ENCODE peak calls at places on chromosomes 13 and 19, in six cellular contexts. N, Q, G, B, Y and T are unnamed samples.

GRCh38 chr19:22601906-22602630 is 32.1 kb upstream of the ZNF492 start:
- DNase-seq in N (no peak), Q (no peak), G (no peak), B (no peak), Y (no peak), T (no peak)

GRCh38 chr19:50894478-50895356 is 16.5 kb downstream of the KLK4 start:
- DNase-seq in N (no peak), Q (no peak), G (no peak), B (no peak), Y (no peak), T (no peak)

GRCh38 chr19:16136185-16137067 is 7.1 kb upstream of the HSH2D start:
- DNase-seq in N (no peak), Q (no peak), G (no peak), B (no peak), Y (no peak), T (no peak)

GRCh38 chr13:114203536-114203935 is 24.5 kb downstream of the CFAP97D2 start:
- DNase-seq in N (peak), Q (no peak), G (no peak), B (no peak), Y (no peak), T (no peak)

GRCh38 chr13:107450426-107450825 is 764.9 kb downstream of the LIG4 start:
- DNase-seq in N (no peak), Q (no peak), G (peak), B (no peak), Y (no peak), T (no peak)

GRCh38 chr13:112233716-112234115 is 142.4 kb upstream of the SPACA7 start:
- DNase-seq in N (no peak), Q (no peak), G (no peak), B (no peak), Y (no peak), T (no peak)

GRCh38 chr13:47628666-47629065 is 372.4 kb downstream of the SUCLA2 start:
- DNase-seq in N (no peak), Q (no peak), G (peak), B (no peak), Y (no peak), T (no peak)

GRCh38 chr13:25046985-25047660 is 48.8 kb upstream of the PABPC3 start:
- DNase-seq in N (no peak), Q (peak), G (no peak), B (peak), Y (no peak), T (no peak)

GRCh38 chr13:67106502-67107057 is 123.6 kb downstream of the PCDH9 start:
- DNase-seq in N (no peak), Q (no peak), G (no peak), B (no peak), Y (no peak), T (no peak)

GRCh38 chr19:46052896-46053295 is 12.1 kb upstream of the IGFL4 start:
- DNase-seq in N (no peak), Q (no peak), G (no peak), B (no peak), Y (no peak), T (no peak)

GRCh38 chr13:51772781-51773180 is 31.2 kb downstream of the DHRS12 start:
- DNase-seq in N (no peak), Q (no peak), G (no peak), B (no peak), Y (no peak), T (no peak)

GRCh38 chr13:32125221-32125621 is 93.6 kb downstream of the FRY start:
- DNase-seq in N (no peak), Q (no peak), G (peak), B (no peak), Y (no peak), T (peak)

DNA sequence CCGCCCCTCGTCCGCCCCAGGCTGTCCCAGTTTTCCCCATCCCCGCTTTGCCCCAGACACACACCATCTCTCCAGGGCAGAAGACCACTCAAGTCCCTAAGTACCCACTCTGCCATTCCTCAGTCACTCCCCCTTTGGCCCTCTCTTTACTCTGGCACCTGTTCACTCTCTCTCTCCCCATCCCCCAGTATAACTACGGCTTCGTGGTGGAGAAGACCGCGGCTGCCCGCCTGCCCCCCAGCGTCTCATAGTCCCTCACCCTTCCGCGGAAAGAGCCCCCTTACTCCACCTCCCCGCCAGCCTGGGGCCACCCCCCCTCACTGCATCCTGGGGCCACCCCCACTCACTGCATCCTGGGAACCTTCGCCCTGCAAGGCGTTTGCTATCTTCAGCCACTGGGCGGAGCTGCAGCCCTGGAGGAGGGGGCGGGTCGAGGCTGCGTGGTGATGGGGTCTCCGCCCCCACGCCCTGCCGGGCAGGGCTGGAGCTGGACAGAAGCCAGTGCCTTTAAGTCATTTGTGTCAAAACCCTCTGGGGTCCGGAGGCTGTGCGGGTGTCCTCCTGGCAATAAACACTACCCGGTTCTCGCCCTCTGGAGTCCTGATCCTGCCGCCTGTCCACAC is 5.0 kb downstream of the MVB12A start:
- DNase-seq in N (no peak), Q (no peak), G (peak), B (peak), Y (no peak), T (peak)
- TF ChIP-seq CTCF in N (no peak), Q (peak), G (peak), B (peak), Y (no peak), T (peak)

GRCh38 chr13:44874176-44874575 is 115.1 kb downstream of the NUFIP1 start:
- DNase-seq in N (no peak), Q (no peak), G (no peak), B (no peak), Y (no peak), T (no peak)

GRCh38 chr13:44884076-44884729 is 105.1 kb downstream of the NUFIP1 start:
- DNase-seq in N (no peak), Q (no peak), G (peak), B (no peak), Y (no peak), T (no peak)

GRCh38 chr13:44874886-44875630 is 114.2 kb downstream of the NUFIP1 start:
- DNase-seq in N (no peak), Q (no peak), G (no peak), B (no peak), Y (no peak), T (no peak)

GRCh38 chr13:44876782-44877324 is 112.4 kb downstream of the NUFIP1 start:
- DNase-seq in N (no peak), Q (no peak), G (no peak), B (no peak), Y (no peak), T (no peak)

GRCh38 chr13:44879452-44880058 is 109.7 kb downstream of the NUFIP1 start:
- DNase-seq in N (no peak), Q (no peak), G (peak), B (no peak), Y (no peak), T (peak)
- TF ChIP-seq CTCF in N (no peak), Q (no peak), G (peak), B (peak), Y (no peak), T (peak)

DNA sequence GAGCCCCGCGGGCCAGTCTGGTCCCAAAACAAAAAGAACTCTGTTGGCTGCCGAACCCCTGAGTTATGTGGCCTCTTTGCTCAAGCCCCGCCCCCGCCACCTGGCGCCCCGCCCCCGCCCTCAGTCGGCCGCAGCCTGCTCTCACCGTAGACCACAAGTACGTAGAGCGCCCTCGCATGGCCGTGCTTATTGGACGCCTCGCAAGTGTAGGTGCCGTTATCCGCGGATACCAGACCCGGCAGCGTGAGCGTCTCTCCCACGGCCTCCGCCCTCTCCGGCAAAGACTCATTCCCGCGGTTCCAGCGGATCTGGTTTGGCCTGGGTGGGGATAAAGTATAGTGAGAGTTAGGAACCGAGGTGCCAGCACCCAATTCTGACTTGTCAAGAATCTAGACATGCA is 5.5 kb upstream of the ZNF428 start:
- DNase-seq in N (peak), Q (peak), G (peak), B (no peak), Y (peak), T (peak)
- TF ChIP-seq CTCF in N (peak), Q (no peak), G (peak), B (no peak), Y (no peak), T (peak)

GRCh38 chr19:2723747-2724146 is 2.6 kb upstream of the DIRAS1 start:
- DNase-seq in N (no peak), Q (no peak), G (no peak), B (no peak), Y (no peak), T (no peak)

GRCh38 chr19:2724148-2724557 is 3.0 kb upstream of the DIRAS1 start:
- DNase-seq in N (no peak), Q (no peak), G (no peak), B (no peak), Y (no peak), T (no peak)

GRCh38 chr19:2722541-2723344 is 1.6 kb upstream of the DIRAS1 start:
- DNase-seq in N (no peak), Q (peak), G (peak), B (no peak), Y (peak), T (no peak)

GRCh38 chr19:2721570-2722540 is 683 bp upstream of the DIRAS1 start:
- DNase-seq in N (no peak), Q (peak), G (no peak), B (no peak), Y (no peak), T (no peak)

GRCh38 chr19:2723345-2723715 is 2.2 kb upstream of the DIRAS1 start:
- DNase-seq in N (no peak), Q (no peak), G (no peak), B (no peak), Y (no peak), T (no peak)
- TF ChIP-seq CTCF in N (no peak), Q (no peak), G (no peak), B (no peak), Y (no peak), T (no peak)

DNA sequence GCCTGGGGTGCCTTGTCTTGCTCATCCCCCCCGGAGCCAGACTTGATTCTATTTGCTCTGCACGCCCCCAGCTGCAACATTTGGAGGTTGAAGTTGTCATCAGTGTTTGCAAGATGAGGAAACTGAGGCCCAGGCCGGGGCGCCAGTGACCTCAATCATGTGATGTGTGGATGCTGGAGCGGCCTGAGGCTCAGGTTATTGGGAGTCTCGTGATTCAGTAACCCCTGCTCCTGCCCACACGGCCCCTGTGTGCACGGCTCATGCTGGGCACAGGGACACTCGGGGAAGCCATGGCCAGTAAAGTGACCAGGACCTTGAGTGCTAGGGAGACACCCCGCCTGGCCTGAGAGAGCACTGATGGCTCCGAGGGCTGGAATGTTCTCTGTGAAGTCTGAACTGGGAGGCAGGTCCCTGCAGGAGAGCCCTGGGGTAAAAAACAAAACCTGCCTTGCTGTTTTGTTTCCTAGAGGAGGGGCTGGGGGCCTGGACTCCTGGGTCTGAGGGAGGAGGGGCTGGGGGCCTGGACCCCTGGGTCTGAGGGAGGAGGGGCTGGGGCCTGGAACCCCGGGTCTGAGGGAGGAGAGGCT is 1.9 kb downstream of the FGF21 start:
- DNase-seq in N (no peak), Q (no peak), G (no peak), B (no peak), Y (no peak), T (no peak)
- TF ChIP-seq CTCF in N (no peak), Q (no peak), G (no peak), B (no peak), Y (no peak), T (no peak)

GRCh38 chr13:30156270-30156669 is 151.1 kb downstream of the KATNAL1 start:
- DNase-seq in N (no peak), Q (no peak), G (no peak), B (no peak), Y (no peak), T (peak)

GRCh38 chr13:30156826-30157615 is 150.3 kb downstream of the KATNAL1 start:
- DNase-seq in N (no peak), Q (no peak), G (no peak), B (no peak), Y (no peak), T (no peak)

GRCh38 chr13:30159446-30159839 is 147.9 kb downstream of the KATNAL1 start:
- DNase-seq in N (no peak), Q (no peak), G (peak), B (no peak), Y (no peak), T (peak)

GRCh38 chr13:30157616-30157993 is 149.7 kb downstream of the KATNAL1 start:
- DNase-seq in N (no peak), Q (no peak), G (no peak), B (no peak), Y (no peak), T (peak)

GRCh38 chr13:30158774-30159445 is 148.4 kb downstream of the KATNAL1 start:
- DNase-seq in N (no peak), Q (no peak), G (peak), B (no peak), Y (no peak), T (peak)
- TF ChIP-seq CTCF in N (peak), Q (peak), G (peak), B (peak), Y (no peak), T (peak)

GRCh38 chr13:46341112-46341711 is 45.8 kb downstream of the RUBCNL start:
- DNase-seq in N (no peak), Q (no peak), G (peak), B (no peak), Y (no peak), T (peak)

GRCh38 chr13:46340631-46341111 is 46.4 kb downstream of the RUBCNL start:
- DNase-seq in N (no peak), Q (no peak), G (no peak), B (no peak), Y (no peak), T (no peak)

GRCh38 chr13:46343279-46343949 is 43.6 kb downstream of the RUBCNL start:
- DNase-seq in N (no peak), Q (no peak), G (no peak), B (no peak), Y (no peak), T (no peak)

GRCh38 chr13:46342538-46342937 is 44.5 kb downstream of the RUBCNL start:
- DNase-seq in N (no peak), Q (no peak), G (no peak), B (no peak), Y (no peak), T (no peak)

GRCh38 chr13:46339035-46339666 is 47.9 kb downstream of the RUBCNL start:
- DNase-seq in N (no peak), Q (no peak), G (peak), B (no peak), Y (no peak), T (peak)
- TF ChIP-seq CTCF in N (no peak), Q (no peak), G (no peak), B (no peak), Y (no peak), T (no peak)

DNA sequence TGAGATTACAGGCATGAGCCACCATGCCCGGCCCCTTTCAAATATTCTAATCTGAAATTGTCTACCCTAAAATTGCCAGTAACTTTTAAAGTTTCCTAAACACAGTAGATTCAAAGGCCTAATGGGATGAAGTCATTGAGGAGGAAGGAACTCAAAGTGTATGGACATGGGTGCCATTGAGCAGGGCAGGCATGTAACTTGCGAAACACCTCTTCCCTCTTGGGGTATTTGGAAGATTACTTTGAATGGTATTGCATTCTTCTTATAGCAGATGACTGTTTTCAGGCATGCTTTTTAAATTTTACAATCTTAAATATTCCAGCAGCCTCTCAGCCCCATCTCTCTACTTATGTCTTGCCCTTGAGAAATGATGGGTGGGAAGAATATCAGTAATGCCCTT is 21.0 kb downstream of the TM9SF2 start:
- DNase-seq in N (no peak), Q (no peak), G (no peak), B (no peak), Y (no peak), T (no peak)
- TF ChIP-seq CTCF in N (no peak), Q (no peak), G (no peak), B (no peak), Y (no peak), T (no peak)